ENCODE peak calls at places on chromosomes 7 and 10, in nine cellular contexts. P is IMR-90, K is spleen, Y is transverse colon, G is Peyer's patch, T is tibial nerve, C is right lobe of liver, N is body of pancreas, Q is gastrocnemius medialis. A is an unnamed sample. For H3K4me1, the result is how much of the 10 kb centered on the place peaks cover.

GRCh38 chr7:131170440-131171105 is 157.1 kb upstream of the MKLN1 start:
- DNase-seq in P (peak), K (no peak), Y (no peak), G (no peak), T (no peak), C (no peak), N (no peak), Q (no peak), A (no peak)

GRCh38 chr10:87635498-87636312 is 24.0 kb upstream of the PAPSS2 start:
- DNase-seq in P (peak), K (no peak), Y (no peak), G (no peak), T (no peak), C (no peak), N (no peak), Q (no peak), A (peak)

GRCh38 chr10:132383026-132383565 is 13.9 kb upstream of the PWWP2B start:
- DNase-seq in P (no peak), K (peak), Y (peak), G (no peak), T (no peak), C (no peak), N (no peak), Q (no peak), A (no peak)

GRCh38 chr10:95445837-95446347 is 115.3 kb downstream of the SORBS1 start:
- DNase-seq in P (peak), K (no peak), Y (peak), G (no peak), T (no peak), C (no peak), N (peak), Q (peak), A (peak)

GRCh38 chr7:105802611-105803520 is 73.5 kb downstream of the ATXN7L1 start:
- DNase-seq in P (peak), K (no peak), Y (no peak), G (no peak), T (no peak), C (peak), N (no peak), Q (no peak), A (no peak)

GRCh38 chr7:107501593-107501992 is 31.7 kb downstream of the GPR22 start:
- DNase-seq in P (peak), K (no peak), Y (peak), G (no peak), T (no peak), C (no peak), N (no peak), Q (no peak), A (no peak)

GRCh38 chr7:111756687-111757178 is 194.4 kb upstream of the IMMP2L start:
- DNase-seq in P (peak), K (no peak), Y (peak), G (no peak), T (peak), C (no peak), N (peak), Q (peak), A (peak)

GRCh38 chr7:116227678-116228239 is 17.4 kb downstream of the TES start:
- DNase-seq in P (peak), K (no peak), Y (no peak), G (no peak), T (no peak), C (no peak), N (no peak), Q (no peak), A (no peak)

GRCh38 chr7:145464287-145464686 is 628.4 kb upstream of the TPK1 start:
- DNase-seq in P (no peak), K (no peak), Y (no peak), G (no peak), T (no peak), C (no peak), N (no peak), Q (no peak), A (no peak)

GRCh38 chr7:78605131-78605530 is 806.6 kb downstream of the PHTF2 start:
- DNase-seq in P (peak), K (no peak), Y (no peak), G (no peak), T (no peak), C (no peak), N (no peak), Q (no peak), A (no peak)

GRCh38 chr7:55133630-55134392 is 115.0 kb downstream of the EGFR start:
- DNase-seq in P (peak), K (no peak), Y (no peak), G (no peak), T (no peak), C (no peak), N (no peak), Q (peak), A (peak)

GRCh38 chr7:114959931-114960330 is 38.0 kb downstream of the MDFIC start:
- DNase-seq in P (peak), K (no peak), Y (no peak), G (no peak), T (no peak), C (no peak), N (no peak), Q (no peak), A (no peak)

GRCh38 chr10:88228130-88228529 is 355.0 kb downstream of the RNLS start:
- DNase-seq in P (no peak), K (no peak), Y (no peak), G (no peak), T (no peak), C (no peak), N (no peak), Q (no peak), A (no peak)

GRCh38 chr7:260441-261281 is 29.3 kb upstream of the FOXL3 start:
- DNase-seq in P (no peak), K (peak), Y (peak), G (no peak), T (no peak), C (peak), N (no peak), Q (no peak), A (no peak)

GRCh38 chr7:100604078-100604975 is 2.2 kb downstream of the PCOLCE start:
- DNase-seq in P (peak), K (peak), Y (peak), G (peak), T (peak), C (peak), N (peak), Q (peak), A (peak)

GRCh38 chr7:136502162-136502561 is 366.3 kb upstream of the CHRM2 start:
- DNase-seq in P (no peak), K (no peak), Y (no peak), G (no peak), T (no peak), C (no peak), N (no peak), Q (no peak), A (no peak)

DNA sequence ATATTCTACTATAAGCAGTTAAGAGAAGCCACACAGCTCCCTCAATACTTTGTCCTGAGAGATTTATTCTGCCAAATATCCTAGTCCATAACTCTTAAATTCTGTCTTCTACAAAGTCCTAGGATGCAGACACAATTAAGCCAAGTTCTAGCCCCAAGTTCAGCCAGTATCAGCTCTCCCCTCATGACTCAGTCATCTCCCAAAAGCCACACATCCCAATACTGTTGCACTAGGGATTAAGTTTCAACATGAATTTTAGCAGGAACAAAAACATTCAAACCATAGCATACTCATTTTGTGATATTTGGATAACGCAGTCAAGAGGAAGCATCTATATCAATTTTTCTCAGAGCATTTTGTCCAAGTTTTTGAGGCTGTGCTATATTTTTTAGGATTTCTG is 277.4 kb downstream of the FZD1 start:
- DNase-seq in P (no peak), K (no peak), Y (no peak), G (no peak), T (no peak), C (no peak), N (no peak), Q (no peak), A (no peak)
- H3K27ac ChIP-seq in P (no peak), K (no peak), Y (no peak), G (no peak), T (no peak), C (no peak), N (no peak), Q (no peak), A (no peak)

DNA sequence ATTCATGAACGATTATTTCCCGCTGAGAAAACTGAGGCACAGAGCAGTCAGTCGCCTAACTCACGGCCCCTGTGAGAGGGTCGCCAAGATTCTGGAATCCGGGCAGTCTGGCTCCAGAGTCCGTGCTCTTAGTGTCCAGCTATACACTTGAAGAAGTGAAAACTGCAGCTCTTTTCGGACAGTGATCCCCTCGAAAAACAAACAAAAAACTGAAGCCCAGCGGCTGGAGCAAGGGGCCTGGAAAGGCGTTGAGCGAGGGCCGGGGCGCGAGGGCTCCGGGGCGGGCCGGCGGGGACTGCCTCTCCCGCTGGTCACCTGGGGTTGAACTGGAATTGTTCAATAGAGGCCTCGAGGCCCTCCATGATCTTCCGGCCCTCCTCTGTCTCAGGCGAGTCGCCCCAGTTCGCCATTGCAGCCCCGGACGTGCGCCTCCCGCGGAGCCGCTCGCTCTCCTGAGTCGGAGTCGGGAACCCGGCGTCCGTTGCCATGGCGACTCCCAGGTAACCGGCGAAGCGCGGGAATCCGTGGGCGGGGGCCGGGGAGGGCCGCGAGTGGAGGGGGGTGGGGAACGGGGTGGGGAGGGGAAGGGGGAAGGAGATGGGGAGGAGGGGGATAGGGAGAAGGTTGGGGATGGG is 889 bp downstream of the C10orf67 start:
- DNase-seq in P (peak), K (peak), Y (peak), G (no peak), T (no peak), C (peak), N (peak), Q (peak), A (peak)
- H3K4me1 ChIP-seq in P (under half), K (under half), Y (under half), G (under half), T (under half), C (under half), N (under half), Q (under half), A (under half)

DNA sequence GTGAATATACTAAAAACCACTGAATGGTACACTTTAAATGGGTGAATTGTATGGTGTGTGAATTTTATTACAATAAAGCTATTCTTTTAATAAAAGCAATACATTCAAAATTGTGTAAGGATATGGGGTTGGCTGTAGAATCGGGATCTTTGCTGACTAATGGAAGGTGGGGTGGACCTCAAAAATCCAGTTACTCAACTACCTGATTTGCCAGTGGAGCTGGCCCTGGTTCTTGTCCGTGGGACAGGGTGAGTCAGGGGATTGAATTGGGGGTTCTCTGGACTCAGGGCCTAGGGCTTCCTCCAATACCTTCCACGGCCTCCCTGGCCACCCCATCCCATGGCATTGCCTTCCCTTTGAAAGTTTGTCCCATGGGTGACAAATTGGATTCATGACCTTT is 13.5 kb upstream of the RABGEF1 start:
- DNase-seq in P (no peak), K (no peak), Y (no peak), G (no peak), T (no peak), C (no peak), N (no peak), Q (no peak), A (no peak)
- TF ChIP-seq POLR2A in P (no peak), K (no peak), Y (no peak), G (no peak), T (no peak), C (no peak), N (no peak), Q (no peak), A (no peak)

DNA sequence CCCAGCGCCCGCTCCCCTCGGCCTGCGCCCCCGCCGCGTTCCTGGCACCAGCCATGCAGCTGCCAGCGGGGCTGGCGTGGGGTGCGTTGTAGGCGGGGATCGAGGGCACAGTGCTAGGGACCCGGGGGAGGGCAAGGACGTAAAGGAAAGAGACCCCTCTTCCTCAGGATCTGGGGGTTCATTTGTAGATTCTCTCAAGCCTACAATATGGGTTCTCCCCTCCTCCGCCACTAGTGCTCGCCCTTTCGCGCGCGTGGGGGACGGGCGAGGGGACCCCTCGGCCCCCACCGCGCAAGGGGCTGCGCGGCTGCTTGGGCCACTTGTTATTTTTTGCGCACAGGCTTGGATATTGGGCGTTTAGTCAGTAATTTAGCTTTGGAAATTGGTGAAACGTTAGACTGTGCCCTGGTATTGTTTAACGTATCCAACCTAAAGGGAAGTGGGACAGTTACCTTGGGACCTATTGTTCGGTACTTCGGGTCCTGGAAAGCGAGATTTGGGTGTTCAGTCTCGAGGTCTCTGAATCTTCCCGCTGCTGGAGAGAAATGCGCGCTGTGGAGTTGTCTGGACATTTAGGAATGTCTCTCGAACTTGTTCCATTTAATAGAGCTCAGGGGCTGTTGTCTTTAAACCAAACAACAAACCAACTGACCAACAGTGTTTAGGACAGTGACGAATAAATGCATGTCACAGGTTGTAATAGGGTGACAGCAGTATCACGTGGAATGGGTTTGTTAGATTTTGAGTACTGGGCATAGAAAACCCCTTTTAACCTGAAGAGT is 815 bp downstream of the CDK14 start:
- DNase-seq in P (peak), K (no peak), Y (no peak), G (no peak), T (no peak), C (no peak), N (no peak), Q (no peak), A (no peak)
- H3K27ac ChIP-seq in P (peak), K (peak), Y (peak), G (peak), T (peak), C (peak), N (peak), Q (peak), A (peak)

DNA sequence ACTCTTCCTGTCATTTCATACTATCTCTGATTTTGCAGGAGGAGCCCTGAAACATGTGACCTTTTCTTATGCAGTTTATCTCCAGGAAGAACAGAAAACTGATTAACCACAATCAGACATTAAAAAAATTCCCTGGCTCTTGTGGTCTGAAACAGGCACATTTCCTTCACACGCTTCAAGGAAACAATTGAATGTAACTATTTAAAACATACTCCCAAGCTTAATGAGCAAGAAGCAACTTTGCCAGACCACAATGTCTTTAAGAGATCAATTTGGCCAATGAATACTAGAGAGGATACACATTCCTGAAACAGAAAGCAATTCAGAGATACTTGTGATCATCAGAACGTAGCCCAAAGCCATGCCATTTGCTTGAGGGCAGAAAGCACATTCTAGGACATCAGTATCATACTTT is 65.8 kb downstream of the PIP4K2A start:
- DNase-seq in P (peak), K (no peak), Y (no peak), G (no peak), T (no peak), C (no peak), N (no peak), Q (no peak), A (no peak)
- H3K4me1 ChIP-seq in P (under half), K (half or more), Y (under half), G (half or more), T (under half), C (under half), N (under half), Q (under half), A (under half)

A was measured in upper lobe of left lung.